ENCODE peak calls at places on chromosomes 2 and 18, in six cellular contexts. D is germinal center; F is OCI-M1; E is activated T-helper 1 cell treated with anti-CD3 and anti-CD28 coated beads, Interleukin-12 subunit alpha, Interleukin-12 subunit beta, Interleukin-2, Interleukin-4 antibody, amounts not matched to agents 30 ng/mL and 10 ng/mL and 1 ng/mL, durations not matched to agents 14 hours and 24 hours and 36 hours; K is epithelial cell of esophagus; O is mucosa of gallbladder. Y is an unnamed sample.

GRCh38 chr18:35582310-35582682 is 756 bp downstream of the GALNT1 start:
- DNase-seq in K (no peak), D (no peak), O (no peak), E (no peak), F (peak), Y (no peak)

GRCh38 chr18:45670281-45670962 is 53.6 kb upstream of the SLC14A1 start:
- DNase-seq in E (no peak), F (peak), D (no peak), K (peak), O (no peak), Y (peak)

GRCh38 chr2:17303054-17303453 is 215.2 kb downstream of the RAD51AP2 start:
- DNase-seq in K (peak), E (no peak), O (no peak), D (no peak), F (no peak), Y (peak)

GRCh38 chr18:47990981-47991380 is 60.5 kb upstream of the SMAD2 start:
- DNase-seq in E (no peak), O (no peak), F (no peak), K (no peak), D (no peak), Y (no peak)

GRCh38 chr18:77648415-77648814 is 398.8 kb downstream of the GALR1 start:
- DNase-seq in D (no peak), O (no peak), K (no peak), F (no peak), E (no peak), Y (no peak)

GRCh38 chr2:225400060-225400511 is 576 bp downstream of the NYAP2 start:
- DNase-seq in D (no peak), E (no peak), O (peak), F (peak), K (peak), Y (peak)

GRCh38 chr2:97706112-97706511 is 7.3 kb upstream of the ZAP70 start:
- DNase-seq in E (no peak), D (no peak), K (no peak), O (no peak), F (no peak), Y (no peak)

GRCh38 chr2:44859337-44859736 is 82.2 kb upstream of the SIX3 start:
- DNase-seq in E (no peak), K (no peak), O (no peak), D (no peak), F (no peak), Y (no peak)

GRCh38 chr2:10278029-10278762 is 24.5 kb upstream of the HPCAL1 start:
- DNase-seq in D (no peak), K (peak), E (no peak), F (peak), O (peak), Y (peak)

GRCh38 chr2:42809876-42810125 is 17.4 kb upstream of the HAAO start:
- DNase-seq in E (no peak), K (peak), F (peak), D (no peak), O (peak), Y (no peak)

GRCh38 chr2:99811544-99811943 is 321.7 kb upstream of the REV1 start:
- DNase-seq in O (no peak), E (no peak), F (no peak), K (peak), D (no peak), Y (no peak)

GRCh38 chr2:158968396-158969161 is at the start of gene TANC1:
- DNase-seq in O (peak), K (peak), F (peak), E (peak), D (peak), Y (peak)

GRCh38 chr18:54210463-54210862 is 14.0 kb downstream of the MBD2 start:
- DNase-seq in F (no peak), O (no peak), E (no peak), K (no peak), D (no peak), Y (no peak)

GRCh38 chr2:129914538-129915302 is 64.7 kb upstream of the RAB6C start:
- DNase-seq in F (no peak), K (no peak), D (no peak), O (no peak), E (no peak), Y (no peak)

GRCh38 chr2:118403658-118404451 is 315.6 kb downstream of the INSIG2 start:
- DNase-seq in D (no peak), F (no peak), E (no peak), O (no peak), K (peak), Y (no peak)

GRCh38 chr2:119461811-119462210 is 30.2 kb downstream of the TMEM37 start:
- DNase-seq in K (no peak), O (no peak), F (no peak), D (no peak), E (no peak), Y (no peak)

GRCh38 chr2:233331536-233331935 is 22.8 kb upstream of the DGKD start:
- DNase-seq in E (peak), F (peak), K (no peak), O (peak), D (peak), Y (no peak)

GRCh38 chr2:128510701-128511100 is 192.0 kb upstream of the HS6ST1 start:
- DNase-seq in E (no peak), O (no peak), F (no peak), D (no peak), K (no peak), Y (no peak)

GRCh38 chr2:179486969-179487752 is 222.5 kb upstream of the SESTD1 start:
- DNase-seq in O (peak), E (no peak), D (no peak), F (no peak), K (no peak), Y (peak)

GRCh38 chr2:95260028-95261023 is 13.9 kb upstream of the PROM2 start:
- DNase-seq in K (peak), D (no peak), F (no peak), O (no peak), E (no peak), Y (peak)

GRCh38 chr2:40642261-40642660 is 190.4 kb upstream of the SLC8A1 start:
- DNase-seq in D (no peak), F (no peak), K (no peak), E (no peak), O (no peak), Y (no peak)

GRCh38 chr2:171807130-171807529 is 86.9 kb downstream of the SLC25A12 start:
- DNase-seq in E (no peak), O (no peak), K (peak), F (peak), D (no peak), Y (peak)

GRCh38 chr2:172270278-172271079 is 156.9 kb upstream of the ITGA6 start:
- DNase-seq in O (peak), K (no peak), D (no peak), F (no peak), E (peak), Y (peak)

GRCh38 chr2:204673877-204674276 is 128.6 kb downstream of the PARD3B start:
- DNase-seq in O (no peak), E (no peak), D (no peak), F (no peak), K (peak), Y (peak)

GRCh38 chr2:127137741-127138140 is 30.8 kb upstream of the BIN1 start:
- DNase-seq in E (no peak), F (no peak), D (no peak), K (no peak), O (no peak), Y (no peak)

GRCh38 chr2:85062565-85062964 is 70.6 kb upstream of the TCF7L1 start:
- DNase-seq in O (no peak), E (no peak), D (no peak), K (no peak), F (no peak), Y (no peak)

GRCh38 chr2:71190959-71191943 is 35.7 kb downstream of the PAIP2B start:
- DNase-seq in F (peak), E (no peak), O (no peak), K (peak), D (no peak), Y (peak)

GRCh38 chr18:63928331-63928730 is 20.6 kb downstream of the SERPINB10 start:
- DNase-seq in K (no peak), D (no peak), F (no peak), O (no peak), E (no peak), Y (no peak)

GRCh38 chr2:182447843-182448242 is 21.0 kb upstream of the PDE1A start:
- DNase-seq in E (no peak), D (no peak), F (no peak), K (no peak), O (no peak), Y (peak)

Y was measured in renal cortical epithelial cell.